ENCODE peak calls at places on chromosomes 4 and X, in four cellular contexts. S is NCI-H1092, L is BJ, E is AG08396. X is an unnamed sample.

GRCh38 chr4:52606766-52607165 is 52.3 kb downstream of the USP46 start:
- DNase-seq in S (no peak), L (no peak), E (peak; percentile 32), X (no peak)

GRCh38 chrX:47143894-47144625 is 442 bp downstream of the NDUFB11 start:
- DNase-seq in S (peak; percentile 43), L (peak; percentile 4), E (peak; percentile 47), X (peak; percentile 58)

GRCh38 chr4:824461-825062 is 1.4 kb downstream of the CPLX1 start:
- DNase-seq in S (no peak), L (no peak), E (no peak), X (no peak)

GRCh38 chr4:156195914-156196313 is 242.2 kb upstream of the CTSO start:
- DNase-seq in S (no peak), L (no peak), E (no peak), X (no peak)

GRCh38 chr4:128162434-128162833 is 101.3 kb downstream of the LARP1B start:
- DNase-seq in S (no peak), L (no peak), E (no peak), X (no peak)

GRCh38 chr4:137961051-137961438 is 281.1 kb downstream of the SLC7A11 start:
- DNase-seq in S (no peak), L (peak; percentile 35), E (peak; percentile 20), X (peak; percentile 5)

GRCh38 chrX:103941201-103941975 is 21.0 kb upstream of the TMSB15B start:
- DNase-seq in S (no peak), L (no peak), E (peak; percentile 19), X (peak; percentile 19)

GRCh38 chr4:36235306-36235705 is 9.0 kb downstream of the ARAP2 start:
- DNase-seq in S (no peak), L (no peak), E (no peak), X (peak; percentile 62)

GRCh38 chr4:73170518-73171198 is 87.9 kb downstream of the ANKRD17 start:
- DNase-seq in S (no peak), L (no peak), E (no peak), X (no peak)

GRCh38 chr4:98474408-98474844 is 184.0 kb downstream of the TSPAN5 start:
- DNase-seq in S (no peak), L (peak; percentile 46), E (no peak), X (no peak)

GRCh38 chr4:139817657-139818452 is 152.2 kb downstream of the MGST2 start:
- DNase-seq in S (no peak), L (no peak), E (no peak), X (no peak)

GRCh38 chr4:67931256-67931655 is 32.0 kb downstream of the TMPRSS11A start:
- DNase-seq in S (no peak), L (no peak), E (no peak), X (no peak)

GRCh38 chr4:88881227-88881569 is 175.8 kb downstream of the FAM13A start:
- DNase-seq in S (no peak), L (no peak), E (no peak), X (no peak)

GRCh38 chr4:82560853-82561744 is 689 bp downstream of the TMEM150C start:
- DNase-seq in S (peak; percentile 31), L (no peak), E (peak; percentile 43), X (peak; percentile 14)

GRCh38 chr4:100869266-100869665 is 351.4 kb upstream of the EMCN start:
- DNase-seq in S (no peak), L (no peak), E (no peak), X (peak; percentile 11)

X was measured in hepatocyte.